ENCODE peak calls at places on chromosomes 13 and 19, in five cellular contexts. A, B, X, Y and G are unnamed samples. For H3K4me1, the result is how much of the 10 kb centered on the place peaks cover.

GRCh38 chr13:68347220-68347619 is 1117.1 kb upstream of the PCDH9 start:
- DNase-seq in Y (no peak), B (no peak), X (no peak), A (no peak), G (no peak)

GRCh38 chr19:55344444-55344843 is 4.8 kb downstream of the KMT5C start:
- DNase-seq in B (no peak), Y (peak), X (no peak), A (no peak), G (no peak)

GRCh38 chr13:23159587-23160240 is 21.1 kb upstream of the SGCG start:
- DNase-seq in A (no peak), B (no peak), X (no peak), Y (no peak), G (no peak)

GRCh38 chr13:27658569-27658968 is 36.9 kb downstream of the POLR1D start:
- DNase-seq in X (no peak), A (no peak), B (no peak), Y (peak), G (no peak)

GRCh38 chr19:10431943-10432735 is 11.8 kb downstream of the PDE4A start:
- DNase-seq in A (peak), Y (peak), B (peak), X (peak), G (no peak)

GRCh38 chr19:723247-723646 is 14.5 kb downstream of the PALM start:
- DNase-seq in X (no peak), A (no peak), B (no peak), Y (no peak), G (no peak)

GRCh38 chr13:85371254-85371653 is 428.0 kb downstream of the SLITRK6 start:
- DNase-seq in Y (no peak), B (no peak), A (no peak), X (no peak), G (no peak)

GRCh38 chr13:77728265-77728966 is 30.9 kb downstream of the SLAIN1 start:
- DNase-seq in A (no peak), B (no peak), Y (peak), X (no peak), G (no peak)

GRCh38 chr13:52006491-52007245 is 4.6 kb downstream of the ATP7B start:
- DNase-seq in X (no peak), A (no peak), B (no peak), Y (no peak), G (no peak)

GRCh38 chr13:52009985-52010384 is 1.3 kb downstream of the ATP7B start:
- DNase-seq in X (no peak), Y (no peak), B (no peak), A (no peak), G (no peak)

GRCh38 chr13:52012512-52012836 is 276 bp downstream of the ALG11 start:
- DNase-seq in Y (no peak), B (no peak), A (no peak), X (no peak), G (no peak)

GRCh38 chr13:52011690-52012511 is at the start of gene ALG11:
- DNase-seq in A (peak), X (peak), B (peak), Y (peak), G (peak)

DNA sequence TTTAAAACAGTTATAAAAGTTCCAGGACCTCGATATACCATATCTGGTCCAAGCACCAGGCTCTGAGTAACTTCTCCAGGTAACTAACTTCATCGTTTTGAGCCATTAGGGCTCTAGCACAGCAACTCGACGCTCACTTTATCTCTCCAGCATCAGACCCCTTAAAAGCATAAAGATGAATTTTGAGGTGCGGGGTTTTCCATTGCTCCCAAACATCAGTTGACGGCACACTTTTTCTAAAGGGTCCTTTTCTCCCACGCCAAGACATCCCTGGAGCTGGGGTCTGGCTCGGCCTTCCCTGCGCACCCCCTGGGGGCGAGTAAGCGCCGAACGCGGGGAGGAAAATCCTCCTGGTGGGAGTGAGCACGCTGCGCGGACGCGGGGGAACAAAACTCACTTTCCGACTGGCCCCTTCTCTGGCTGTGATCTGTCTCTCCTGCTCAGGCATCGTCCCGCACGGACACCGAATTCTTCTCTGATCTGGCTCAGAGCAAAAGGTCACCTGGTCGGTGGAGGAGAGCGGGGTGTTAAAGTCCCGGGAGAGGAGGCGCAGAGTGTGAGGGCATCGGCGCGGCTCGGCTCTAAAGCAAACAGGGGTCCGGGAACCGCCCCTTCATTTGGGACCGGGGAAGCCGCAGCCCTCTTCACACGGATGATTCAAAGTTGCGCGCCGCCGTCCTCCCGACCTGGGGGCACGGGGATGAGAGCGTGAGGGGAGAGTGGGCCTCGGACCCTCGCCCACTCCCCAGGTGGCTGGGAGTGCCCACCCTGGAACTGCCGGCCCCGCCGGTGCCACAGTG is at the start of gene ATP7B:
- DNase-seq in B (peak), Y (peak), X (no peak), A (no peak), G (peak)
- TF ChIP-seq CTCF in B (no peak), Y (peak), X (peak), A (peak), G (no peak)

GRCh38 chr13:56198350-56198749 is 942.4 kb upstream of the PRR20A start:
- DNase-seq in B (no peak), A (no peak), X (no peak), Y (no peak), G (no peak)
- H3K4me3 ChIP-seq in B (no peak), A (no peak), X (no peak), Y (no peak), G (no peak)

DNA sequence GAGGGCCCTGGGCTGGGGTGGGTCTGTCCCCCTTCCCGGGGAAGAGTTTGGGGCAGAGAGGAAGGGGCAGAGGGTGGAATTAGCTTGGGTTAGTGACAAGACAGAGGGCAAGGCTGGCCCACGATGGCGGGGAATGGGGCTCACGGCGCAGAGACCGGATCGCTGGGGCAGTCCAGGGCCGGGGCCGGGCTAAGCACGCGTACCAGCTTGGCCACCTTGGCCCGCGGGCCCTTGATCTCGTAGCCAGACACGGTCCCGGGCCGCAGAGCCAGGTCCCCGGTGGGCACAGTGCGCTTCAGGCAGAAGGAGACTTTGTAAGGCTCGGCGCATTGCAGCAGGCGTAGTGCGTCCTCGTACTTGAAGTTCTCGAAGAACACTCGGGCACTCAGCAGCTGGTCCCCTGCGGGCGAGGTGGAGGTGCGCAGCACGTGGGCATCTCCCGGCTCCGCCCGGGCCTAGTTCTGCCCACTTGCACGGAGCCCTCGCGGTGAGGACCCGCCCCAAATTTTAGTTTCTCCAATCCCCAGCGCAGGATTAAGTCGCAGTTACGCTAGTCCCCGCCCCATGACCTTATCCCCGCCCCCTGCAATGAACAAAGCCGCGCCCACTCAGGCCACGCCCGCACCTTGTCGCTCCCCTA is 8.6 kb upstream of the HIPK4 start:
- DNase-seq in X (peak), A (peak), B (peak), Y (peak), G (no peak)
- H3K4me1 ChIP-seq in X (under half), A (under half), B (under half), Y (under half), G (under half)

GRCh38 chr13:70960841-70961443 is 852.7 kb upstream of the KLHL1 start:
- DNase-seq in X (no peak), Y (peak), A (no peak), B (no peak), G (no peak)

GRCh38 chr13:70959376-70959775 is 851.1 kb upstream of the KLHL1 start:
- DNase-seq in X (no peak), B (no peak), A (no peak), Y (no peak), G (no peak)

GRCh38 chr13:70967564-70967963 is 859.3 kb upstream of the KLHL1 start:
- DNase-seq in X (no peak), A (no peak), Y (no peak), B (no peak), G (no peak)

DNA sequence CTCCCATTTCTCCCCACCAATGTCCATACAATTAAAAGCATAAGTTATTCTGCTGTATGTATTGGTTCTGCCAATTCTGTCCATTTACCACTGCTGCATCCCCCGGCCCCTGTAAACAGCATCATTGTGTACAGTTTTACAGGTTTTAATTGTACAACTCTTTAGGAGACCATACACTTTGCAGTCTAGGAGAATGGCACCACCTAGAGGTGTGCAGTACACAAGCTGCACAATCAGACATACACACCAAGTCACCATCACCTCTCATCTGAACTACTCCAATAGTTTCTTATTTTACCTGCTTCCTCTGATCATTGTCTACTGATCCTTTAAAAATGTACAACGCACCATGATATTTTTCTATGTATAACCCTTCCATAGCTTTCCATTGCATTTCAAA is 855.9 kb upstream of the KLHL1 start:
- DNase-seq in X (no peak), A (no peak), Y (no peak), B (no peak), G (no peak)
- TF ChIP-seq CTCF in X (no peak), A (no peak), Y (peak), B (no peak), G (no peak)

DNA sequence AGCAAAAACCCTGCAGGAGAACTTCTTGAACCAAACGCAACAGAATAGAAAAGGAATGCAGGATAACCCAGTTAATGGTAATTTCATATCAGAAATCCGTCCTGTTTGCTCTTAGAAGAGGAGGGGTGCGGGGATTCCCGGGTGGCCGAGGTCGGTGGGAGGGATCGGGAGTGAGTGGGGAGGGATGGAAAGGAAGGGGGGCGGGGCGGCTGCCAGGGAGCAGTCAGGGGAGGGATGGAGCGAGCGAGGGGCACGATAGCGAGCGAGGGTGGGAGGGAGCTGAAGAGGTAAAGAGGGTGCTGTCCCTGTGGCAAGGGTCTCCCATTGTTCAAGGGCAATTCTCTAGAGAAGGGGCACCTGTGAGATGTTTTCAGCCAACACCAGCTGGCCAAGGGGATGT is 26.5 kb downstream of the CD177 start:
- DNase-seq in Y (no peak), B (no peak), A (no peak), X (no peak), G (no peak)
- H3K4me3 ChIP-seq in Y (no peak), B (no peak), A (no peak), X (peak), G (no peak)

GRCh38 chr19:38412491-38412890 is 9.6 kb downstream of the FAM98C start:
- DNase-seq in A (no peak), X (no peak), B (no peak), Y (no peak), G (no peak)
- H3K4me1 ChIP-seq in A (under half), X (under half), B (under half), Y (under half), G (under half)